ENCODE peak calls at places on chromosomes 11 and 22, in nine cellular contexts. Q is anterior cingulate cortex; R is stimulated activated CD4-positive, alpha-beta T cell treated with anti-CD3 and anti-CD28 coated beads, Interleukin-1b, Interleukin-23, amount 100 ng/mL, for 48 hours; N is brain microvascular endothelial cell; E is H54; F is spleen; A is NCI-H774; D is A172; G is HAP-1. M is an unnamed sample.

GRCh38 chr22:20025401-20026203 is 4.7 kb downstream of the TANGO2 start:
- DNase-seq in E (no peak), Q (no peak), D (no peak), N (no peak), R (no peak), G (no peak), F (peak), A (no peak), M (no peak)

GRCh38 chr22:37552560-37553163 is 7.6 kb upstream of the CDC42EP1 start:
- DNase-seq in A (no peak), E (no peak), D (peak), R (no peak), G (no peak), N (no peak), Q (no peak), F (no peak), M (no peak)

GRCh38 chr11:79227732-79228416 is 213.0 kb downstream of the TENM4 start:
- DNase-seq in F (no peak), E (no peak), R (no peak), Q (no peak), G (no peak), D (no peak), N (no peak), A (no peak), M (no peak)

GRCh38 chr11:105861225-105861624 is 160.8 kb downstream of the MSANTD4 start:
- DNase-seq in Q (no peak), G (no peak), D (no peak), R (no peak), A (peak), E (no peak), F (no peak), N (no peak), M (no peak)

GRCh38 chr22:40345801-40346177 is 511 bp upstream of the ADSL start:
- DNase-seq in D (no peak), R (peak), Q (no peak), F (peak), N (no peak), G (peak), E (peak), A (no peak), M (peak)

GRCh38 chr11:17780668-17781067 is 46.1 kb downstream of the KCNC1 start:
- DNase-seq in E (no peak), N (no peak), G (no peak), Q (no peak), F (peak), D (no peak), R (no peak), A (no peak), M (no peak)

GRCh38 chr11:35030716-35031213 is 108.2 kb upstream of the CD44 start:
- DNase-seq in N (peak), Q (no peak), D (peak), G (no peak), A (no peak), E (peak), R (no peak), F (no peak), M (peak)

GRCh38 chr22:20239063-20239950 is 28.8 kb downstream of the RTN4R start:
- DNase-seq in F (peak), E (no peak), N (no peak), R (no peak), D (peak), G (no peak), Q (peak), A (no peak), M (no peak)

GRCh38 chr22:46737105-46737975 is 712 bp downstream of the CERK start:
- DNase-seq in D (no peak), N (no peak), F (peak), Q (no peak), R (peak), G (no peak), A (no peak), E (no peak), M (peak)

GRCh38 chr11:46112961-46113617 is 8.2 kb downstream of the PHF21A start:
- DNase-seq in A (peak), F (no peak), G (peak), D (peak), E (peak), N (peak), Q (no peak), R (peak), M (peak)

GRCh38 chr11:10666976-10667892 is 26.3 kb downstream of the IRAG1 start:
- DNase-seq in F (no peak), R (no peak), A (no peak), D (no peak), G (no peak), E (no peak), Q (no peak), N (peak), M (peak)